ENCODE peak calls at places on chromosomes 7 and 10, in eight cellular contexts. One of them, this sample, is unnamed. For H3K27me3, the result is how much of the 10 kb centered on the place peaks cover.

GRCh38 chr7:134084488-134085144 is 42.5 kb upstream of the LRGUK start:
- DNase-seq in cardiac muscle cell: no peak
- DNase-seq in GM23248: peak
- DNase-seq in neuronal stem cell: no peak
- DNase-seq in brain microvascular endothelial cell: no peak
- DNase-seq in lower lobe of right lung: no peak
- DNase-seq in CD8-positive, alpha-beta T cell: no peak
- DNase-seq in NT2/D1: no peak
- DNase-seq in this sample: no peak

GRCh38 chr7:121563177-121563576 is 167.1 kb upstream of the FAM3C start:
- DNase-seq in cardiac muscle cell: no peak
- DNase-seq in GM23248: peak
- DNase-seq in neuronal stem cell: no peak
- DNase-seq in brain microvascular endothelial cell: no peak
- DNase-seq in lower lobe of right lung: no peak
- DNase-seq in CD8-positive, alpha-beta T cell: no peak
- DNase-seq in NT2/D1: no peak
- DNase-seq in this sample: no peak

GRCh38 chr7:17401806-17402627 is 103.6 kb downstream of the AHR start:
- DNase-seq in cardiac muscle cell: no peak
- DNase-seq in GM23248: no peak
- DNase-seq in neuronal stem cell: no peak
- DNase-seq in brain microvascular endothelial cell: no peak
- DNase-seq in lower lobe of right lung: no peak
- DNase-seq in CD8-positive, alpha-beta T cell: no peak
- DNase-seq in NT2/D1: no peak
- DNase-seq in this sample: no peak

GRCh38 chr7:41027428-41028115 is 675.3 kb downstream of the INHBA start:
- DNase-seq in cardiac muscle cell: peak
- DNase-seq in GM23248: peak
- DNase-seq in neuronal stem cell: no peak
- DNase-seq in brain microvascular endothelial cell: peak
- DNase-seq in lower lobe of right lung: no peak
- DNase-seq in CD8-positive, alpha-beta T cell: no peak
- DNase-seq in NT2/D1: no peak
- DNase-seq in this sample: peak

GRCh38 chr10:71975891-71976725 is 11.9 kb downstream of the CHST3 start:
- DNase-seq in cardiac muscle cell: peak
- DNase-seq in GM23248: peak
- DNase-seq in neuronal stem cell: no peak
- DNase-seq in brain microvascular endothelial cell: peak
- DNase-seq in lower lobe of right lung: no peak
- DNase-seq in CD8-positive, alpha-beta T cell: no peak
- DNase-seq in NT2/D1: no peak
- DNase-seq in this sample: no peak

GRCh38 chr7:104784678-104785077 is 229.3 kb upstream of the KMT2E start:
- DNase-seq in cardiac muscle cell: no peak
- DNase-seq in GM23248: no peak
- DNase-seq in neuronal stem cell: no peak
- DNase-seq in brain microvascular endothelial cell: no peak
- DNase-seq in lower lobe of right lung: no peak
- DNase-seq in CD8-positive, alpha-beta T cell: no peak
- DNase-seq in NT2/D1: no peak
- DNase-seq in this sample: no peak

GRCh38 chr10:102596506-102596971 is 47.7 kb upstream of the TRIM8 start:
- DNase-seq in cardiac muscle cell: peak
- DNase-seq in GM23248: peak
- DNase-seq in neuronal stem cell: peak
- DNase-seq in brain microvascular endothelial cell: peak
- DNase-seq in lower lobe of right lung: no peak
- DNase-seq in CD8-positive, alpha-beta T cell: no peak
- DNase-seq in NT2/D1: peak
- DNase-seq in this sample: no peak

GRCh38 chr7:45435846-45436245 is 138.3 kb upstream of the ADCY1 start:
- DNase-seq in cardiac muscle cell: peak
- DNase-seq in GM23248: peak
- DNase-seq in neuronal stem cell: no peak
- DNase-seq in brain microvascular endothelial cell: peak
- DNase-seq in lower lobe of right lung: no peak
- DNase-seq in CD8-positive, alpha-beta T cell: no peak
- DNase-seq in NT2/D1: no peak
- DNase-seq in this sample: peak

GRCh38 chr7:70655694-70656093 is 476.2 kb upstream of the GALNT17 start:
- DNase-seq in cardiac muscle cell: no peak
- DNase-seq in GM23248: no peak
- DNase-seq in neuronal stem cell: no peak
- DNase-seq in brain microvascular endothelial cell: no peak
- DNase-seq in lower lobe of right lung: no peak
- DNase-seq in CD8-positive, alpha-beta T cell: no peak
- DNase-seq in NT2/D1: no peak
- DNase-seq in this sample: no peak

GRCh38 chr10:47349941-47350371 is 1.8 kb downstream of the RBP3 start:
- DNase-seq in cardiac muscle cell: no peak
- DNase-seq in GM23248: no peak
- DNase-seq in neuronal stem cell: no peak
- DNase-seq in brain microvascular endothelial cell: no peak
- DNase-seq in lower lobe of right lung: no peak
- DNase-seq in CD8-positive, alpha-beta T cell: no peak
- DNase-seq in NT2/D1: no peak
- DNase-seq in this sample: no peak

GRCh38 chr10:78964952-78965633 is 103.7 kb upstream of the ZMIZ1 start:
- DNase-seq in cardiac muscle cell: peak
- DNase-seq in GM23248: peak
- DNase-seq in neuronal stem cell: peak
- DNase-seq in brain microvascular endothelial cell: peak
- DNase-seq in lower lobe of right lung: no peak
- DNase-seq in CD8-positive, alpha-beta T cell: no peak
- DNase-seq in NT2/D1: peak
- DNase-seq in this sample: peak

GRCh38 chr10:26776258-26776657 is 78.8 kb downstream of the PDSS1 start:
- DNase-seq in cardiac muscle cell: no peak
- DNase-seq in GM23248: no peak
- DNase-seq in neuronal stem cell: no peak
- DNase-seq in brain microvascular endothelial cell: no peak
- DNase-seq in lower lobe of right lung: no peak
- DNase-seq in CD8-positive, alpha-beta T cell: no peak
- DNase-seq in NT2/D1: no peak
- DNase-seq in this sample: no peak

GRCh38 chr10:31940839-31941653 is 12.4 kb upstream of the ARHGAP12 start:
- DNase-seq in cardiac muscle cell: peak
- DNase-seq in GM23248: peak
- DNase-seq in neuronal stem cell: no peak
- DNase-seq in brain microvascular endothelial cell: peak
- DNase-seq in lower lobe of right lung: no peak
- DNase-seq in CD8-positive, alpha-beta T cell: no peak
- DNase-seq in NT2/D1: no peak
- DNase-seq in this sample: peak

GRCh38 chr10:119693262-119693957 is 32.4 kb upstream of the INPP5F start:
- DNase-seq in cardiac muscle cell: no peak
- DNase-seq in GM23248: no peak
- DNase-seq in neuronal stem cell: no peak
- DNase-seq in brain microvascular endothelial cell: no peak
- DNase-seq in lower lobe of right lung: no peak
- DNase-seq in CD8-positive, alpha-beta T cell: peak
- DNase-seq in NT2/D1: no peak
- DNase-seq in this sample: no peak

GRCh38 chr7:105808703-105809590 is 67.5 kb downstream of the ATXN7L1 start:
- DNase-seq in cardiac muscle cell: peak
- DNase-seq in GM23248: peak
- DNase-seq in neuronal stem cell: no peak
- DNase-seq in brain microvascular endothelial cell: peak
- DNase-seq in lower lobe of right lung: peak
- DNase-seq in CD8-positive, alpha-beta T cell: peak
- DNase-seq in NT2/D1: no peak
- DNase-seq in this sample: peak

GRCh38 chr7:141042222-141043193 is 27.8 kb upstream of the MRPS33 start:
- DNase-seq in cardiac muscle cell: no peak
- DNase-seq in GM23248: peak
- DNase-seq in neuronal stem cell: no peak
- DNase-seq in brain microvascular endothelial cell: no peak
- DNase-seq in lower lobe of right lung: no peak
- DNase-seq in CD8-positive, alpha-beta T cell: no peak
- DNase-seq in NT2/D1: no peak
- DNase-seq in this sample: no peak

GRCh38 chr10:87619705-87620104 is 40.0 kb upstream of the PAPSS2 start:
- DNase-seq in cardiac muscle cell: no peak
- DNase-seq in GM23248: peak
- DNase-seq in neuronal stem cell: no peak
- DNase-seq in brain microvascular endothelial cell: no peak
- DNase-seq in lower lobe of right lung: peak
- DNase-seq in CD8-positive, alpha-beta T cell: no peak
- DNase-seq in NT2/D1: no peak
- DNase-seq in this sample: no peak

GRCh38 chr7:140048138-140048537 is 14.6 kb downstream of the PARP12 start:
- DNase-seq in cardiac muscle cell: no peak
- DNase-seq in GM23248: no peak
- DNase-seq in neuronal stem cell: no peak
- DNase-seq in brain microvascular endothelial cell: no peak
- DNase-seq in lower lobe of right lung: no peak
- DNase-seq in CD8-positive, alpha-beta T cell: no peak
- DNase-seq in NT2/D1: no peak
- DNase-seq in this sample: no peak

GRCh38 chr10:103765168-103765567 is 90.2 kb downstream of the SH3PXD2A start:
- DNase-seq in cardiac muscle cell: no peak
- DNase-seq in GM23248: peak
- DNase-seq in neuronal stem cell: no peak
- DNase-seq in brain microvascular endothelial cell: peak
- DNase-seq in lower lobe of right lung: no peak
- DNase-seq in CD8-positive, alpha-beta T cell: no peak
- DNase-seq in NT2/D1: no peak
- DNase-seq in this sample: no peak

GRCh38 chr10:122206471-122207065 is 64.5 kb upstream of the BTBD16 start:
- DNase-seq in cardiac muscle cell: no peak
- DNase-seq in GM23248: peak
- DNase-seq in neuronal stem cell: no peak
- DNase-seq in brain microvascular endothelial cell: peak
- DNase-seq in lower lobe of right lung: no peak
- DNase-seq in CD8-positive, alpha-beta T cell: no peak
- DNase-seq in NT2/D1: no peak
- DNase-seq in this sample: no peak

GRCh38 chr10:79084012-79084971 is 15.5 kb downstream of the ZMIZ1 start:
- DNase-seq in cardiac muscle cell: peak
- DNase-seq in GM23248: peak
- DNase-seq in neuronal stem cell: no peak
- DNase-seq in brain microvascular endothelial cell: peak
- DNase-seq in lower lobe of right lung: peak
- DNase-seq in CD8-positive, alpha-beta T cell: no peak
- DNase-seq in NT2/D1: no peak
- DNase-seq in this sample: peak

GRCh38 chr7:139993169-139993568 is 69.6 kb downstream of the PARP12 start:
- DNase-seq in cardiac muscle cell: no peak
- DNase-seq in GM23248: no peak
- DNase-seq in neuronal stem cell: no peak
- DNase-seq in brain microvascular endothelial cell: no peak
- DNase-seq in lower lobe of right lung: no peak
- DNase-seq in CD8-positive, alpha-beta T cell: no peak
- DNase-seq in NT2/D1: no peak
- DNase-seq in this sample: no peak

GRCh38 chr10:125555743-125556142 is 127.2 kb downstream of the TEX36 start:
- DNase-seq in cardiac muscle cell: no peak
- DNase-seq in GM23248: no peak
- DNase-seq in neuronal stem cell: no peak
- DNase-seq in brain microvascular endothelial cell: no peak
- DNase-seq in lower lobe of right lung: no peak
- DNase-seq in CD8-positive, alpha-beta T cell: no peak
- DNase-seq in NT2/D1: no peak
- DNase-seq in this sample: no peak

GRCh38 chr10:93458821-93459257 is 23.3 kb downstream of the MYOF start:
- DNase-seq in cardiac muscle cell: peak
- DNase-seq in GM23248: peak
- DNase-seq in neuronal stem cell: no peak
- DNase-seq in brain microvascular endothelial cell: peak
- DNase-seq in lower lobe of right lung: peak
- DNase-seq in CD8-positive, alpha-beta T cell: no peak
- DNase-seq in NT2/D1: peak
- DNase-seq in this sample: peak

GRCh38 chr7:93547716-93548115 is 26.8 kb downstream of the CALCR start:
- DNase-seq in cardiac muscle cell: no peak
- DNase-seq in GM23248: no peak
- DNase-seq in neuronal stem cell: no peak
- DNase-seq in brain microvascular endothelial cell: no peak
- DNase-seq in lower lobe of right lung: no peak
- DNase-seq in CD8-positive, alpha-beta T cell: no peak
- DNase-seq in NT2/D1: no peak
- DNase-seq in this sample: no peak

GRCh38 chr10:99528867-99529285 is 3.9 kb upstream of the NKX2-3 start:
- DNase-seq in cardiac muscle cell: no peak
- DNase-seq in GM23248: no peak
- DNase-seq in neuronal stem cell: no peak
- DNase-seq in brain microvascular endothelial cell: no peak
- DNase-seq in lower lobe of right lung: no peak
- DNase-seq in CD8-positive, alpha-beta T cell: no peak
- DNase-seq in NT2/D1: no peak
- DNase-seq in this sample: no peak
- H3K27me3 ChIP-seq in cardiac muscle cell: half or more
- H3K27me3 ChIP-seq in GM23248: half or more
- H3K27me3 ChIP-seq in neuronal stem cell: half or more
- H3K27me3 ChIP-seq in brain microvascular endothelial cell: half or more
- H3K27me3 ChIP-seq in lower lobe of right lung: half or more
- H3K27me3 ChIP-seq in CD8-positive, alpha-beta T cell: under half
- H3K27me3 ChIP-seq in NT2/D1: half or more
- H3K27me3 ChIP-seq in this sample: half or more

GRCh38 chr10:60732240-60733188 is 45.8 kb upstream of the CDK1 start:
- DNase-seq in cardiac muscle cell: no peak
- DNase-seq in GM23248: peak
- DNase-seq in neuronal stem cell: no peak
- DNase-seq in brain microvascular endothelial cell: no peak
- DNase-seq in lower lobe of right lung: peak
- DNase-seq in CD8-positive, alpha-beta T cell: no peak
- DNase-seq in NT2/D1: no peak
- DNase-seq in this sample: no peak
- H3K27me3 ChIP-seq in cardiac muscle cell: half or more
- H3K27me3 ChIP-seq in GM23248: half or more
- H3K27me3 ChIP-seq in neuronal stem cell: under half
- H3K27me3 ChIP-seq in brain microvascular endothelial cell: under half
- H3K27me3 ChIP-seq in lower lobe of right lung: under half
- H3K27me3 ChIP-seq in CD8-positive, alpha-beta T cell: under half
- H3K27me3 ChIP-seq in NT2/D1: under half
- H3K27me3 ChIP-seq in this sample: under half

GRCh38 chr10:69810097-69810496 is 8.4 kb downstream of the COL13A1 start:
- DNase-seq in cardiac muscle cell: no peak
- DNase-seq in GM23248: no peak
- DNase-seq in neuronal stem cell: no peak
- DNase-seq in brain microvascular endothelial cell: no peak
- DNase-seq in lower lobe of right lung: no peak
- DNase-seq in CD8-positive, alpha-beta T cell: no peak
- DNase-seq in NT2/D1: no peak
- DNase-seq in this sample: no peak
- H3K27me3 ChIP-seq in cardiac muscle cell: under half
- H3K27me3 ChIP-seq in GM23248: under half
- H3K27me3 ChIP-seq in neuronal stem cell: under half
- H3K27me3 ChIP-seq in brain microvascular endothelial cell: under half
- H3K27me3 ChIP-seq in lower lobe of right lung: under half
- H3K27me3 ChIP-seq in CD8-positive, alpha-beta T cell: under half
- H3K27me3 ChIP-seq in NT2/D1: under half
- H3K27me3 ChIP-seq in this sample: under half

DNA sequence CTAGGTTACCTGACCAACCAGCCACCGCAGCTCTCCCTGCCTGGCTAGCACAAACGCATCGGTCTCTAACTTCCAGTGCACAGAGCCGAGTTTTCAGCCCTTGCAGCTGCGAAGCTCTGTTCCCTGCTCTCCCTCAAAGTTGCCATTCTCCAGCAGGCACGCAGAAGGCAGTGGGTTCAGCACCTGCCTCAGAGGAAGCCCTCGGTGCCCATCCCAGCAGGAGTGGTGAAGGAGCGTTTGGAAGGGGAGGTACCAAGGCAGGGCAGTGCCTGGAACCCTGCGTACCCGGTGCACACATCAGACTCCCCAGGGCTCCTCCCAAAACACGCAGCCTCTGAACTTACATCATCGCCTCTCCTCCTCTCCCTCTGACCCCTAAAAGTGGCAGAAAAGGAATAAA is 1.7 kb upstream of the STK32C start:
- DNase-seq in cardiac muscle cell: no peak
- DNase-seq in GM23248: no peak
- DNase-seq in neuronal stem cell: no peak
- DNase-seq in brain microvascular endothelial cell: no peak
- DNase-seq in lower lobe of right lung: no peak
- DNase-seq in CD8-positive, alpha-beta T cell: no peak
- DNase-seq in NT2/D1: no peak
- DNase-seq in this sample: no peak
- H3K27me3 ChIP-seq in cardiac muscle cell: half or more
- H3K27me3 ChIP-seq in GM23248: under half
- H3K27me3 ChIP-seq in neuronal stem cell: under half
- H3K27me3 ChIP-seq in brain microvascular endothelial cell: under half
- H3K27me3 ChIP-seq in lower lobe of right lung: under half
- H3K27me3 ChIP-seq in CD8-positive, alpha-beta T cell: under half
- H3K27me3 ChIP-seq in NT2/D1: half or more
- H3K27me3 ChIP-seq in this sample: under half

This sample was measured in kidney epithelial cell.